ENCODE peak calls at places on chromosomes 12 and 14, in six cellular contexts. S is GM23338, Z is bronchial epithelial cell, Q is RPMI7951, L is nephron progenitor cell, M is lower leg skin. X is an unnamed sample.

GRCh38 chr12:89882051-89882450 is 173.4 kb upstream of the ATP2B1 start:
- DNase-seq in S (no peak), Z (no peak), Q (peak; percentile 29), L (no peak), M (no peak), X (no peak)

GRCh38 chr12:124837958-124838803 is 25.5 kb downstream of the SCARB1 start:
- DNase-seq in S (no peak), Z (peak; percentile 96), Q (peak; percentile 100), L (no peak), M (no peak), X (peak; percentile 81)

GRCh38 chr12:5515458-5515857 is 83.5 kb downstream of the NTF3 start:
- DNase-seq in S (no peak), Z (no peak), Q (no peak), L (no peak), M (no peak), X (no peak)

GRCh38 chr12:2169964-2170363 is 117.2 kb downstream of the CACNA1C start:
- DNase-seq in S (no peak), Z (no peak), Q (peak; percentile 54), L (no peak), M (peak; percentile 37), X (no peak)

GRCh38 chr12:120061815-120062214 is 54.7 kb downstream of the RAB35 start:
- DNase-seq in S (no peak), Z (no peak), Q (no peak), L (no peak), M (no peak), X (no peak)

GRCh38 chr12:91053951-91054715 is 3.7 kb downstream of the KERA start:
- DNase-seq in S (no peak), Z (peak; percentile 53), Q (peak; percentile 45), L (no peak), M (no peak), X (peak; percentile 2)

GRCh38 chr14:100193417-100194357 is 34.2 kb upstream of the DEGS2 start:
- DNase-seq in S (no peak), Z (no peak), Q (no peak), L (no peak), M (no peak), X (no peak)

GRCh38 chr14:90583427-90583826 is 186.6 kb downstream of the CALM1 start:
- DNase-seq in S (no peak), Z (no peak), Q (no peak), L (no peak), M (no peak), X (no peak)

GRCh38 chr12:125160556-125160955 is 95.3 kb downstream of the AACS start:
- DNase-seq in S (no peak), Z (no peak), Q (no peak), L (no peak), M (no peak), X (no peak)

GRCh38 chr12:118958520-118958919 is 22.8 kb upstream of the SRRM4 start:
- DNase-seq in S (peak; percentile 46), Z (no peak), Q (no peak), L (no peak), M (no peak), X (no peak)

GRCh38 chr12:105522166-105522825 is 191.8 kb downstream of the C12orf75 start:
- DNase-seq in S (no peak), Z (peak; percentile 55), Q (peak; percentile 66), L (no peak), M (no peak), X (no peak)

GRCh38 chr14:81504864-81505263 is 28.8 kb downstream of the SEL1L start:
- DNase-seq in S (no peak), Z (no peak), Q (no peak), L (no peak), M (no peak), X (no peak)

GRCh38 chr12:14216405-14217294 is 148.8 kb upstream of the ATF7IP start:
- DNase-seq in S (no peak), Z (peak; percentile 44), Q (peak; percentile 26), L (no peak), M (no peak), X (no peak)

GRCh38 chr12:47079894-47080724 is at the start of gene AMIGO2:
- DNase-seq in S (peak; percentile 64), Z (peak; percentile 52), Q (peak; percentile 58), L (peak; percentile 67), M (peak; percentile 90), X (no peak)

GRCh38 chr12:6613015-6613775 is 6.0 kb upstream of the CHD4 start:
- DNase-seq in S (peak; percentile 61), Z (peak; percentile 42), Q (peak; percentile 89), L (peak; percentile 63), M (peak; percentile 92), X (no peak)

GRCh38 chr14:102510616-102511520 is 1.3 kb upstream of the ANKRD9 start:
- DNase-seq in S (peak; percentile 94), Z (peak; percentile 35), Q (no peak), L (peak; percentile 84), M (no peak), X (no peak)

GRCh38 chr12:19652391-19652790 is 213.1 kb downstream of the AEBP2 start:
- DNase-seq in S (no peak), Z (no peak), Q (no peak), L (no peak), M (no peak), X (no peak)

GRCh38 chr12:7005288-7005687 is 13.0 kb downstream of the LPCAT3 start:
- DNase-seq in S (no peak), Z (no peak), Q (no peak), L (no peak), M (no peak), X (no peak)

GRCh38 chr14:20798318-20798717 is 4.3 kb downstream of the RNASE1 start:
- DNase-seq in S (no peak), Z (no peak), Q (no peak), L (no peak), M (no peak), X (no peak)

GRCh38 chr12:57693317-57693658 is 644 bp upstream of the OS9 start:
- DNase-seq in S (peak; percentile 6), Z (no peak), Q (no peak), L (no peak), M (no peak), X (no peak)

GRCh38 chr14:65936342-65936741 is 523.8 kb downstream of the FUT8 start:
- DNase-seq in S (no peak), Z (no peak), Q (no peak), L (no peak), M (no peak), X (no peak)

GRCh38 chr14:59342516-59343484 is 122.4 kb downstream of the GPR135 start:
- DNase-seq in S (no peak), Z (no peak), Q (peak; percentile 43), L (no peak), M (no peak), X (no peak)

GRCh38 chr12:86134571-86134970 is 121.6 kb downstream of the MGAT4C start:
- DNase-seq in S (no peak), Z (peak; percentile 30), Q (peak; percentile 2), L (no peak), M (no peak), X (no peak)

GRCh38 chr14:104073764-104074163 is 11.7 kb upstream of the ASPG start:
- DNase-seq in S (no peak), Z (no peak), Q (no peak), L (no peak), M (no peak), X (no peak)

GRCh38 chr12:83676896-83677295 is 990.2 kb downstream of the TMTC2 start:
- DNase-seq in S (no peak), Z (no peak), Q (no peak), L (no peak), M (no peak), X (no peak)

GRCh38 chr12:114152066-114152465 is 185.9 kb upstream of the RBM19 start:
- DNase-seq in S (no peak), Z (no peak), Q (no peak), L (no peak), M (no peak), X (no peak)

GRCh38 chr12:51867796-51868428 is 19.4 kb upstream of the FIGNL2 start:
- DNase-seq in S (no peak), Z (no peak), Q (no peak), L (no peak), M (no peak), X (no peak)

GRCh38 chr12:82554529-82554928 is 132.2 kb upstream of the TMTC2 start:
- DNase-seq in S (no peak), Z (no peak), Q (peak; percentile 3), L (no peak), M (no peak), X (peak; percentile 47)

GRCh38 chr14:81169711-81170103 is 51.1 kb downstream of the GTF2A1 start:
- DNase-seq in S (peak; percentile 16), Z (no peak), Q (no peak), L (no peak), M (peak; percentile 94), X (no peak)

GRCh38 chr14:101369916-101370592 is 191.2 kb upstream of the DIO3 start:
- DNase-seq in S (no peak), Z (no peak), Q (peak; percentile 40), L (no peak), M (no peak), X (no peak)

GRCh38 chr14:102949801-102950451 is 27.5 kb downstream of the AMN start:
- DNase-seq in S (no peak), Z (no peak), Q (no peak), L (no peak), M (no peak), X (no peak)

GRCh38 chr12:86526060-86526595 is 269.9 kb upstream of the MGAT4C start:
- DNase-seq in S (no peak), Z (no peak), Q (no peak), L (no peak), M (no peak), X (no peak)

GRCh38 chr12:20620311-20620710 is 74.8 kb upstream of the SLCO1C1 start:
- DNase-seq in S (no peak), Z (no peak), Q (no peak), L (no peak), M (no peak), X (no peak)